ENCODE peak calls at places on chromosomes 12 and 14, in four cellular contexts. Y, X, A and Z are unnamed samples.
A peak's percentile ranks its signal among the peaks of the same experiment; 100 is the strongest.

GRCh38 chr14:34237677-34238076 is 224.4 kb downstream of the SPTSSA start:
- DNase-seq in Y (no peak), X (no peak), A (no peak), Z (no peak)

GRCh38 chr12:97716356-97716755 is 253.8 kb downstream of the RMST start:
- DNase-seq in Y (no peak), X (peak; percentile 6), A (no peak), Z (peak; percentile 22)

GRCh38 chr12:18158774-18159557 is 69.0 kb upstream of the RERGL start:
- DNase-seq in Y (peak; percentile 63), X (peak; percentile 54), A (no peak), Z (peak; percentile 63)

GRCh38 chr14:104003616-104004015 is 61.3 kb upstream of the RD3L start:
- DNase-seq in Y (no peak), X (no peak), A (no peak), Z (no peak)

GRCh38 chr12:96425321-96425720 is 25.1 kb upstream of the CDK17 start:
- DNase-seq in Y (no peak), X (peak; percentile 85), A (no peak), Z (no peak)

GRCh38 chr12:131836193-131836592 is 8.0 kb downstream of the MMP17 start:
- DNase-seq in Y (no peak), X (peak; percentile 32), A (no peak), Z (no peak)

GRCh38 chr12:127998936-127999467 is 268.0 kb upstream of the TMEM132C start:
- DNase-seq in Y (no peak), X (no peak), A (no peak), Z (no peak)

GRCh38 chr12:51910691-51911090 is 3.4 kb downstream of the ACVRL1 start:
- DNase-seq in Y (no peak), X (no peak), A (no peak), Z (no peak)

GRCh38 chr14:58697927-58698641 is 60.3 kb downstream of the DACT1 start:
- DNase-seq in Y (peak; percentile 46), X (no peak), A (no peak), Z (no peak)

GRCh38 chr12:93373847-93374723 is 3.6 kb upstream of the NUDT4 start:
- DNase-seq in Y (peak; percentile 56), X (no peak), A (no peak), Z (no peak)

GRCh38 chr12:52335598-52336262 is 14.5 kb upstream of the KRT83 start:
- DNase-seq in Y (peak; percentile 73), X (no peak), A (no peak), Z (no peak)

GRCh38 chr12:59708059-59708458 is 112.2 kb downstream of the SLC16A7 start:
- DNase-seq in Y (no peak), X (peak; percentile 40), A (no peak), Z (no peak)

GRCh38 chr12:47014474-47014873 is 64.9 kb upstream of the PCED1B start:
- DNase-seq in Y (no peak), X (peak; percentile 86), A (no peak), Z (no peak)

GRCh38 chr12:31687101-31687527 is 27.6 kb downstream of the ETFBKMT start:
- DNase-seq in Y (no peak), X (no peak), A (peak; percentile 26), Z (no peak)

GRCh38 chr12:110312581-110313360 is 31.7 kb downstream of the ATP2A2 start:
- DNase-seq in Y (no peak), X (peak; percentile 70), A (no peak), Z (peak; percentile 74)

GRCh38 chr14:35287481-35288013 is 4.6 kb upstream of the PSMA6 start:
- DNase-seq in Y (no peak), X (no peak), A (peak; percentile 39), Z (no peak)

GRCh38 chr14:104132981-104133380 is 5.4 kb upstream of the KIF26A start:
- DNase-seq in Y (no peak), X (no peak), A (no peak), Z (no peak)

GRCh38 chr14:68440776-68441175 is 352.1 kb downstream of the ZFP36L1 start:
- DNase-seq in Y (no peak), X (no peak), A (no peak), Z (no peak)

GRCh38 chr14:53035796-53036195 is 84.9 kb upstream of the FERMT2 start:
- DNase-seq in Y (no peak), X (no peak), A (no peak), Z (no peak)

GRCh38 chr14:53954551-53955233 is 1.9 kb downstream of the BMP4 start:
- DNase-seq in Y (peak; percentile 23), X (peak; percentile 63), A (peak; percentile 24), Z (no peak)

GRCh38 chr14:23550827-23551265 is 719 bp downstream of the ZFHX2 start:
- DNase-seq in Y (no peak), X (no peak), A (no peak), Z (no peak)

GRCh38 chr14:61894452-61895077 is 132.3 kb downstream of the SNAPC1 start:
- DNase-seq in Y (peak; percentile 85), X (peak; percentile 59), A (peak; percentile 48), Z (peak; percentile 79)

GRCh38 chr12:130281157-130281799 is 56.4 kb upstream of the PIWIL1 start:
- DNase-seq in Y (peak; percentile 18), X (no peak), A (no peak), Z (peak; percentile 3)

GRCh38 chr14:60561845-60562746 is 53.1 kb downstream of the SIX6 start:
- DNase-seq in Y (peak; percentile 48), X (peak; percentile 63), A (no peak), Z (peak; percentile 79)

GRCh38 chr14:23183479-23183878 is at the start of gene SLC7A8:
- DNase-seq in Y (peak; percentile 70), X (no peak), A (peak; percentile 74), Z (peak; percentile 72)

GRCh38 chr12:9605490-9605889 is 2.2 kb downstream of the KLRB1 start:
- DNase-seq in Y (no peak), X (no peak), A (no peak), Z (no peak)

GRCh38 chr12:16112626-16113560 is 164.6 kb downstream of the SLC15A5 start:
- DNase-seq in Y (no peak), X (no peak), A (no peak), Z (peak; percentile 90)

GRCh38 chr12:82910246-82910893 is 223.7 kb downstream of the TMTC2 start:
- DNase-seq in Y (no peak), X (no peak), A (no peak), Z (no peak)

GRCh38 chr14:68562911-68563255 is 230.0 kb downstream of the ZFP36L1 start:
- DNase-seq in Y (no peak), X (no peak), A (no peak), Z (no peak)

GRCh38 chr14:52951730-52952481 is 1.1 kb upstream of the FERMT2 start:
- DNase-seq in Y (peak; percentile 31), X (peak; percentile 87), A (peak; percentile 49), Z (peak; percentile 19)

GRCh38 chr12:132847363-132848356 is 19.0 kb upstream of the GOLGA3 start:
- DNase-seq in Y (no peak), X (no peak), A (no peak), Z (no peak)

GRCh38 chr14:22549981-22550670 is 38.9 kb downstream of the DAD1 start:
- DNase-seq in Y (no peak), X (no peak), A (no peak), Z (peak; percentile 97)

GRCh38 chr12:107684029-107684790 is 1.4 kb upstream of the PWP1 start:
- DNase-seq in Y (no peak), X (peak; percentile 1), A (no peak), Z (no peak)
- H3K4me3 ChIP-seq in Y (no peak overlapping the region), X (no peak overlapping the region), A (no peak overlapping the region), Z (no peak overlapping the region)

GRCh38 chr14:51806624-51807023 is 53.8 kb upstream of the GNG2 start:
- DNase-seq in Y (no peak), X (peak; percentile 18), A (no peak), Z (no peak)
- H3K4me3 ChIP-seq in Y (no peak overlapping the region), X (no peak overlapping the region), A (no peak overlapping the region), Z (no peak overlapping the region)

DNA sequence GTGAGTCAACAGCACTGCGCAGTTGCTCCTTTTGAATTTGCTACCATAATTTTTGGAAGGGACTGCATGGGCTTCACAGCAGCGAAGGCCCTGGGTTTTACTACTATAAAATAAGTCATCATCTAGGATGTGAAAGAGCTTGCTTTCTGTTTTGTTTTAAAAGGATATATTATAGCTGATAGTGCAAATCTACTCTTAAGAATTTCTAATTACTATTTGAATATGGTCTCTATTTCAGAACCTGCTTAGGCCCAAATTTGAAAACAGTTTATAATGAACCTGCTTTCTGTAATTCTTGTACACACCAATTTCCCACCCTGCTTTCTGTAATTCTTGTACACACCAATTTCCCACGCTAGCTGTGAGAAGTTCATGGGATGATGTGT is 73.0 kb downstream of the SRGAP1 start:
- DNase-seq in Y (no peak), X (no peak), A (no peak), Z (no peak)
- H3K4me3 ChIP-seq in Y (no peak overlapping the region), X (no peak overlapping the region), A (no peak overlapping the region), Z (no peak overlapping the region)

DNA sequence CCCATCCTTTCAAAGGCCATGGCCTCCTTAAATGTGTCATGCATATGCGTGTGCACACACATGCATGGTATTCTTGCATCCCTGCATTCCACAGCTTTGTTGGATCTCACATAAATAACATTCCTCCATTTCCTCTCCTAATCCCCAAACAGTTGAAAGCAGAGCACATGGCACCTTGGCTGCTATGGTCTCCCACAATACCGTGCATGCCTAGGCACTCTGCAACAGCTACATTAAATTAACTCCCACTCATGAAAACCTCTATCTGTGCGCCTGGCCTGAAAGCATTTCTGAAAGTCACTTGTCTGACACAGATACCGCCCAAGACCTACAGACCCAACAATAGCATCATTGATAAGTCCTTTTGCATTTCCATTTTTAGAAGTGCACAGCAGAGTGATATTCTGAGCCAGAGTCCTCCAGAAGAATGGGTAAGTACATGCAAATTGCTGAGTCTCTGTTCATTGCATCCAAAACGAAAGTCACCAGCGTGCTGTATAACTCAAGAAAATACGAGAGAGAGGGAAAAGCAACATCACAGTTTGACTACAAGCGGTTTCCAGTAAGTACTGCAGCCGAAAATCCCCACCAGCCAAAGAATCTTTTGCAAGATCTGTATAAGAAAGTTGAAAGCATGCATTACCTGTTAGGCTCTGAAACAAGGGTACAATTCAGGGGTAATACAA is 436 bp downstream of the ASB2 start:
- DNase-seq in Y (no peak), X (no peak), A (no peak), Z (no peak)
- H3K4me3 ChIP-seq in Y (no peak overlapping the region), X (no peak overlapping the region), A (no peak overlapping the region), Z (no peak overlapping the region)

DNA sequence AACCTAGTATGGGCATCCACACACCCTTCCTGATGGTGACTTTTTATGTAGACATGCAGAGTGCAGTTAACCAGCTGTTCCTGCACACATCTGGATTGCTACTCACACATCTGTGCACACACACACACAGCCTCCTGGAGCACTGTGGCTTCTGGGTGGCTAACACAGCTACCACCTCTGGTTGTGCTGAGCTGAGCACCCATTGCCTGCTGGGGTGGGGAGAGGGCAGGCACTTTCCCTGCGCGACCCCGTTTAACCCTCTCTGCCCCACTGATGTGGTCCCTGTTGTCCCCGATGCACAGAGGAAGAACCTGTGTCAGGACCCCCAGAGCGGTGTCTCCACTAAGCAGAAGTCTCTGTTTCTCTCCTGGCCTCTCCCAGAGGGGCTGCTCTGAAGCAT is 14.4 kb upstream of the SERPINA3 start:
- DNase-seq in Y (no peak), X (no peak), A (no peak), Z (no peak)
- H3K4me3 ChIP-seq in Y (no peak overlapping the region), X (no peak overlapping the region), A (no peak overlapping the region), Z (no peak overlapping the region)

DNA sequence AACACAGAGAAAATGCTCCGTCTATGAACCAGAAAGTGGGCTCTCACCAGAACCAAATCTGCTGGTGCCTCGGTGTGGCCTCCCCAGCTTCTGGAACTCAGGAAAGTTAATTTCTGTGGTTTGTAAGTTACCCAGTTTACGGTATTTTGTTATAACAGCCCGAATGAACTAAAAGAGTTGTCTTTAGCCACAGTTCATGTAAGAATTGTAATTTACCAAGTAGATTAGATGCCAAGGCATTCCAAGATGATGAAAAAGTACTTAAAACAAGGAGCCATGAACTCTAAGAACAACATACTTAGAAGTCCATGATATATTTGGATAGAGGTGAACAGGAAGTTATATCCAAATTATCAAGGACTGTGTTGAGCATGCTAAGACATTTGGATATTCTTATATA is 259.9 kb upstream of the GARIN6 start:
- DNase-seq in Y (no peak), X (no peak), A (no peak), Z (no peak)
- H3K4me3 ChIP-seq in Y (no peak overlapping the region), X (no peak overlapping the region), A (no peak overlapping the region), Z (no peak overlapping the region)